ENCODE peak calls at places on chromosome 21, in eight cellular contexts. P, C, V, A, Y, Z, R and N are unnamed samples. For H3K27me3, the result is how much of the 10 kb centered on the place peaks cover.

GRCh38 chr21:23249760-23250159 is 2251.6 kb downstream of the NCAM2 start:
- DNase-seq in P (no peak), C (no peak), V (no peak), A (no peak), Y (no peak), Z (no peak), R (no peak), N (no peak)

GRCh38 chr21:44889625-44890337 is 16.3 kb upstream of the PTTG1IP start:
- DNase-seq in P (no peak), C (no peak), V (no peak), A (no peak), Y (no peak), Z (no peak), R (peak), N (no peak)

GRCh38 chr21:44539031-44539430 is 964 bp downstream of the KRTAP10-1 start:
- DNase-seq in P (no peak), C (no peak), V (no peak), A (no peak), Y (no peak), Z (no peak), R (no peak), N (no peak)

GRCh38 chr21:31921079-31921478 is 48.3 kb downstream of the HUNK start:
- DNase-seq in P (no peak), C (no peak), V (peak), A (no peak), Y (peak), Z (no peak), R (no peak), N (no peak)

GRCh38 chr21:31895069-31895851 is 22.4 kb downstream of the HUNK start:
- DNase-seq in P (no peak), C (peak), V (no peak), A (no peak), Y (peak), Z (no peak), R (no peak), N (no peak)

GRCh38 chr21:44966135-44967081 is 26.6 kb downstream of the SLX9 start:
- DNase-seq in P (no peak), C (no peak), V (peak), A (no peak), Y (no peak), Z (no peak), R (no peak), N (no peak)

GRCh38 chr21:21163904-21164303 is 165.7 kb downstream of the NCAM2 start:
- DNase-seq in P (peak), C (peak), V (peak), A (peak), Y (peak), Z (peak), R (no peak), N (peak)

GRCh38 chr21:45262616-45263015 is 25.1 kb downstream of the POFUT2 start:
- DNase-seq in P (peak), C (peak), V (no peak), A (no peak), Y (no peak), Z (no peak), R (no peak), N (no peak)

GRCh38 chr21:21458124-21458631 is 460.0 kb downstream of the NCAM2 start:
- DNase-seq in P (no peak), C (no peak), V (no peak), A (no peak), Y (no peak), Z (no peak), R (no peak), N (no peak)

GRCh38 chr21:45998871-45999580 is 17.5 kb downstream of the COL6A1 start:
- DNase-seq in P (peak), C (peak), V (no peak), A (no peak), Y (no peak), Z (no peak), R (peak), N (no peak)

GRCh38 chr21:33029512-33029921 is 3.8 kb downstream of the OLIG2 start:
- DNase-seq in P (no peak), C (peak), V (no peak), A (no peak), Y (no peak), Z (no peak), R (no peak), N (no peak)

GRCh38 chr21:45157932-45158331 is 83.6 kb downstream of the ADARB1 start:
- DNase-seq in P (peak), C (peak), V (no peak), A (no peak), Y (no peak), Z (no peak), R (no peak), N (no peak)

GRCh38 chr21:28228624-28228995 is 764.1 kb downstream of the LTN1 start:
- DNase-seq in P (no peak), C (no peak), V (no peak), A (no peak), Y (no peak), Z (no peak), R (no peak), N (no peak)

GRCh38 chr21:38683222-38683621 is 122.5 kb upstream of the ETS2 start:
- DNase-seq in P (no peak), C (no peak), V (peak), A (no peak), Y (no peak), Z (no peak), R (no peak), N (no peak)

GRCh38 chr21:15065381-15066230 is 806 bp upstream of the NRIP1 start:
- DNase-seq in P (peak), C (peak), V (peak), A (peak), Y (peak), Z (peak), R (peak), N (peak)

GRCh38 chr21:36703123-36703522 is 4.2 kb downstream of the SIM2 start:
- DNase-seq in P (no peak), C (no peak), V (no peak), A (no peak), Y (no peak), Z (no peak), R (no peak), N (no peak)
- H3K27me3 ChIP-seq in P (half or more), C (half or more), V (half or more), A (half or more), Y (half or more), Z (half or more), R (half or more), N (under half)

GRCh38 chr21:29942033-29942432 is 2.2 kb upstream of the GRIK1 start:
- DNase-seq in P (no peak), C (no peak), V (no peak), A (no peak), Y (no peak), Z (no peak), R (no peak), N (no peak)

GRCh38 chr21:29939859-29940245 is at the start of gene GRIK1:
- DNase-seq in P (no peak), C (peak), V (peak), A (peak), Y (peak), Z (no peak), R (peak), N (no peak)

GRCh38 chr21:29943885-29944284 is 4.1 kb upstream of the GRIK1 start:
- DNase-seq in P (no peak), C (peak), V (peak), A (no peak), Y (no peak), Z (no peak), R (no peak), N (no peak)

GRCh38 chr21:29938968-29939858 is 583 bp downstream of the GRIK1 start:
- DNase-seq in P (no peak), C (peak), V (no peak), A (peak), Y (peak), Z (no peak), R (peak), N (no peak)

DNA sequence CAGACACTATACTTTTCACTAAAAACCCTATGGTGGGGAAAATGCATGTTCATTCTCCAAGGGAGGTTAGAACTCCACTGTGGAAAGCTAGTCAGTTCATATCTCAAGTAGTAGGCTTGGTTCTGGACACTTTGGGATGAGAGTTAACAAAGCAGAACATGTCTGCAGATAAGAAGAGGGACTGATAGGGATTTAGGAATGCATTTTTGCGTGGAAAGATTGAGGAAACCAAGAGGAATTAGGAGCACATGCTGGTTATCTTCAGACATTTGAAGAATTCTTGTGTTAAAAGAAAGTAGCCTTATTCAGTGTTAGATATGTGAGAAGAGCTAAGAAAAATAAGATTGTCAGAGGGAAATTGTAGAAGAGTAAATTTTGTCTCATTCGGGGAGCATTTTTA is 1.2 kb upstream of the GRIK1 start:
- DNase-seq in P (no peak), C (no peak), V (no peak), A (no peak), Y (no peak), Z (no peak), R (no peak), N (no peak)
- H3K27me3 ChIP-seq in P (under half), C (half or more), V (under half), A (half or more), Y (under half), Z (under half), R (under half), N (under half)

DNA sequence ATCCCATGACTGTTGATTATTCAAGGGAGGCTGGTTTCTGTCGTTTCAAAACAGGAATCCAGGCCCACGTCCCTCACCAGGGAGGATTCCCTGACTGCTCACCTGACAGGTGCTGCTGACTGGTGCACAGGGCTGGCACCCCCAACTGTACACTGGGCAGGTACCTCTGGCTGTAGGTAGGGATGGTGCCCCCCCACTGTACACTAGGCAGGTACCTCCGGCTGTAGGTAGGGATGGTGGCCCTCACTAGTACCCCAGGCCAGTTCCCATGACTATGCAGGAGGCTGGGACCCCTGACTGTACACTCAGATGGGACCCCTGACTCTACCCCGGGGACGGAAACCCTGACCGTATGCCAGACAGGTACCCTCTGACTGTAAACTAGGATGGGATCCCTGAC is 33.6 kb upstream of the PDE9A start:
- DNase-seq in P (no peak), C (no peak), V (no peak), A (no peak), Y (no peak), Z (no peak), R (no peak), N (no peak)
- H3K27me3 ChIP-seq in P (under half), C (under half), V (under half), A (under half), Y (under half), Z (under half), R (under half), N (under half)

GRCh38 chr21:43277481-43278351 is 108.9 kb downstream of the CRYAA start:
- DNase-seq in P (no peak), C (no peak), V (peak), A (no peak), Y (no peak), Z (no peak), R (no peak), N (peak)
- H3K27me3 ChIP-seq in P (under half), C (under half), V (under half), A (under half), Y (under half), Z (under half), R (under half), N (under half)

GRCh38 chr21:34670962-34671348 is 2.2 kb downstream of the CLIC6 start:
- DNase-seq in P (no peak), C (no peak), V (no peak), A (no peak), Y (no peak), Z (no peak), R (no peak), N (no peak)
- H3K27me3 ChIP-seq in P (under half), C (half or more), V (under half), A (under half), Y (under half), Z (under half), R (under half), N (under half)

GRCh38 chr21:42110691-42111469 is 39.8 kb downstream of the UMODL1 start:
- DNase-seq in P (no peak), C (no peak), V (no peak), A (no peak), Y (no peak), Z (no peak), R (no peak), N (no peak)
- H3K27me3 ChIP-seq in P (under half), C (under half), V (under half), A (under half), Y (under half), Z (under half), R (under half), N (under half)